ENCODE peak calls at places on chromosome 3, in seven cellular contexts. U, D, B, A, X, L and N are unnamed samples.

GRCh38 chr3:70919661-70920060 is 607.2 kb upstream of the MDFIC2 start:
- DNase-seq in U (no peak), D (no peak), B (no peak), A (no peak), X (no peak), L (no peak), N (no peak)

GRCh38 chr3:42508562-42508961 is 6.1 kb downstream of the VIPR1 start:
- DNase-seq in U (no peak), D (no peak), B (no peak), A (no peak), X (no peak), L (no peak), N (no peak)

GRCh38 chr3:46386206-46386605 is 15.5 kb downstream of the CCR5 start:
- DNase-seq in U (no peak), D (no peak), B (peak), A (no peak), X (no peak), L (no peak), N (no peak)

GRCh38 chr3:143433787-143434378 is 314.3 kb downstream of the CHST2 start:
- DNase-seq in U (no peak), D (no peak), B (no peak), A (no peak), X (no peak), L (no peak), N (no peak)

GRCh38 chr3:5729852-5730251 is 542.3 kb downstream of the EDEM1 start:
- DNase-seq in U (no peak), D (no peak), B (no peak), A (no peak), X (no peak), L (no peak), N (no peak)

GRCh38 chr3:51942603-51943450 is 664 bp downstream of the PARP3 start:
- DNase-seq in U (no peak), D (peak), B (peak), A (no peak), X (peak), L (no peak), N (no peak)

GRCh38 chr3:57974796-57975388 is 33.3 kb upstream of the FLNB start:
- DNase-seq in U (no peak), D (no peak), B (peak), A (no peak), X (no peak), L (no peak), N (peak)

GRCh38 chr3:153084431-153084830 is 77.6 kb upstream of the RAP2B start:
- DNase-seq in U (no peak), D (no peak), B (no peak), A (no peak), X (no peak), L (no peak), N (no peak)

GRCh38 chr3:9037113-9037715 is 73.9 kb upstream of the RAD18 start:
- DNase-seq in U (no peak), D (no peak), B (no peak), A (no peak), X (no peak), L (no peak), N (peak)

GRCh38 chr3:133258358-133258757 is 141.5 kb upstream of the BFSP2 start:
- DNase-seq in U (no peak), D (no peak), B (peak), A (no peak), X (no peak), L (no peak), N (no peak)

GRCh38 chr3:13013994-13014754 is 59.1 kb downstream of the IQSEC1 start:
- DNase-seq in U (no peak), D (no peak), B (no peak), A (no peak), X (peak), L (no peak), N (no peak)

GRCh38 chr3:118955914-118956556 is 78.6 kb downstream of the IGSF11 start:
- DNase-seq in U (no peak), D (no peak), B (no peak), A (no peak), X (no peak), L (no peak), N (no peak)

GRCh38 chr3:44318929-44319328 is 19.6 kb upstream of the TCAIM start:
- DNase-seq in U (no peak), D (no peak), B (no peak), A (no peak), X (no peak), L (no peak), N (peak)